ENCODE peak calls at places on chromosomes 3 and 15, in eight cellular contexts. N, S, B, R, E, J, Z and C are unnamed samples.
A peak's percentile ranks its signal among the peaks of the same experiment; 100 is the strongest.

GRCh38 chr15:50558012-50558411 is 11.5 kb upstream of the USP50 start:
- DNase-seq in N (no peak), S (no peak), B (no peak), R (no peak), E (no peak), J (no peak), Z (no peak), C (no peak)

GRCh38 chr3:73351423-73352071 is 273.2 kb downstream of the PDZRN3 start:
- DNase-seq in N (peak; percentile 60), S (no peak), B (no peak), R (no peak), E (no peak), J (no peak), Z (no peak), C (no peak)

GRCh38 chr3:43540625-43541024 is 81.2 kb downstream of the ANO10 start:
- DNase-seq in N (no peak), S (no peak), B (no peak), R (no peak), E (no peak), J (no peak), Z (no peak), C (no peak)

GRCh38 chr15:56244237-56244810 is 645 bp upstream of the RFX7 start:
- DNase-seq in N (peak; percentile 80), S (no peak), B (peak; percentile 87), R (peak; percentile 77), E (peak; percentile 44), J (peak; percentile 69), Z (peak; percentile 27), C (peak; percentile 38)

GRCh38 chr3:30567139-30567753 is 39.2 kb upstream of the TGFBR2 start:
- DNase-seq in N (no peak), S (no peak), B (no peak), R (no peak), E (no peak), J (no peak), Z (no peak), C (no peak)

GRCh38 chr15:65106011-65106590 is 8.9 kb downstream of the UBAP1L start:
- DNase-seq in N (no peak), S (no peak), B (no peak), R (no peak), E (no peak), J (no peak), Z (no peak), C (no peak)

GRCh38 chr15:35665855-35666536 is 120.0 kb upstream of the DPH6 start:
- DNase-seq in N (no peak), S (no peak), B (no peak), R (peak; percentile 81), E (peak; percentile 58), J (no peak), Z (no peak), C (no peak)

GRCh38 chr15:41966414-41966812 is 5.9 kb downstream of the EHD4 start:
- DNase-seq in N (no peak), S (no peak), B (no peak), R (peak; percentile 60), E (no peak), J (no peak), Z (peak; percentile 11), C (peak; percentile 5)

GRCh38 chr15:89057506-89058133 is 30.6 kb upstream of the ABHD2 start:
- DNase-seq in N (peak; percentile 88), S (peak; percentile 60), B (peak; percentile 80), R (peak; percentile 90), E (peak; percentile 91), J (peak; percentile 91), Z (peak; percentile 90), C (peak; percentile 86)

GRCh38 chr3:118889691-118890090 is 145.0 kb downstream of the IGSF11 start:
- DNase-seq in N (no peak), S (no peak), B (no peak), R (no peak), E (no peak), J (no peak), Z (no peak), C (no peak)

GRCh38 chr15:31457631-31458526 is 131.2 kb downstream of the KLF13 start:
- DNase-seq in N (no peak), S (no peak), B (peak; percentile 69), R (peak; percentile 75), E (no peak), J (no peak), Z (peak; percentile 23), C (no peak)

GRCh38 chr3:140910860-140911259 is 30.8 kb upstream of the SLC25A36 start:
- DNase-seq in N (peak; percentile 22), S (peak; percentile 9), B (peak; percentile 12), R (no peak), E (no peak), J (no peak), Z (no peak), C (no peak)

GRCh38 chr3:158095302-158095997 is 10.8 kb downstream of the SHOX2 start:
- DNase-seq in N (no peak), S (no peak), B (no peak), R (no peak), E (no peak), J (no peak), Z (no peak), C (no peak)

GRCh38 chr15:74062671-74063070 is 19.7 kb downstream of the GOLGA6A start:
- DNase-seq in N (no peak), S (no peak), B (no peak), R (peak; percentile 68), E (no peak), J (peak; percentile 58), Z (no peak), C (no peak)

GRCh38 chr3:20396335-20396734 is 210.3 kb upstream of the SGO1 start:
- DNase-seq in N (no peak), S (no peak), B (no peak), R (no peak), E (no peak), J (no peak), Z (no peak), C (no peak)

GRCh38 chr3:14222457-14222856 is 43.8 kb downstream of the LSM3 start:
- DNase-seq in N (no peak), S (no peak), B (no peak), R (no peak), E (no peak), J (no peak), Z (no peak), C (no peak)

GRCh38 chr3:184568918-184569829 is 7.6 kb downstream of the EPHB3 start:
- DNase-seq in N (peak; percentile 90), S (no peak), B (no peak), R (peak; percentile 93), E (peak; percentile 93), J (peak; percentile 95), Z (peak; percentile 77), C (peak; percentile 72)

GRCh38 chr3:163939926-163940325 is 1138.4 kb downstream of the SI start:
- DNase-seq in N (no peak), S (no peak), B (no peak), R (no peak), E (no peak), J (no peak), Z (no peak), C (no peak)

DNA sequence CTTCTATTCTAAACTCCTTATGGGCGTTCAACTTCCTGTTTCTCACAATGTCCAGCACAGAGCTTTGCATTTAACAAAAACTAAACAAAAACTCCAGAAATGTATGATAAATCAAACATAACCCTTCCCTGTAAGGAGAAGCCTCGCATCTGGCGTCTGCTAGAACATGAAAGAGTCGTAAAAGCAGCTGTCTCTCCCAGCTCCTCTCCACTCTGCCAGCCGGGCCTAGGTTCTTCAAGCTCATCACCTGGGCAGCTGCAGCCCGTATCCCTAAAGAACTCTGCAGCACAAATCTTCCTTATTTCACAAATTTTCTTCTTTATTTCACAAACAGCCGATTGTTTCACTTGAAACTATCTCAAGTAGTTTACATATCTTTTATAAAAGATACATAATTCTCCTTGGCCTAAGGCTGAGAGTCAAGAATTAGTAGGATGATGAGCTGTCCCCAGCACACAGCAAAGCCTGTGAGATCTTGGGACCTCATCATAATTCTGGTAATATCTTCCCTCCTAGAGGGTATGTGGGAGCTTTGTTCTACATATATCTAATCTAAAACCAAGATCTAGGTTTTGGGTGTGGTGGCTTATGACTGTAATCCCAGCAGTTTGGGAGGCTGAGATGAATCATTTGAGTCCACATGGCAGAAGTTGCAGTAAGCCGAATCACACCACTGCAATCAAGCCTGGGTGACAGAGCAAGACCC is 35.3 kb downstream of the ANXA2 start:
- DNase-seq in N (no peak), S (no peak), B (peak; percentile 86), R (no peak), E (no peak), J (no peak), Z (no peak), C (no peak)
- TF ChIP-seq EP300 in N (peak; percentile 12), S (no peak), B (peak; percentile 16), R (no peak), E (no peak), J (no peak), Z (no peak), C (no peak)

GRCh38 chr3:128469584-128469983 is 2.9 kb upstream of the DNAJB8 start:
- DNase-seq in N (no peak), S (no peak), B (no peak), R (no peak), E (no peak), J (no peak), Z (no peak), C (no peak)
- TF ChIP-seq EP300 in N (no peak), S (no peak), B (no peak), R (no peak), E (no peak), J (no peak), Z (no peak), C (no peak)

DNA sequence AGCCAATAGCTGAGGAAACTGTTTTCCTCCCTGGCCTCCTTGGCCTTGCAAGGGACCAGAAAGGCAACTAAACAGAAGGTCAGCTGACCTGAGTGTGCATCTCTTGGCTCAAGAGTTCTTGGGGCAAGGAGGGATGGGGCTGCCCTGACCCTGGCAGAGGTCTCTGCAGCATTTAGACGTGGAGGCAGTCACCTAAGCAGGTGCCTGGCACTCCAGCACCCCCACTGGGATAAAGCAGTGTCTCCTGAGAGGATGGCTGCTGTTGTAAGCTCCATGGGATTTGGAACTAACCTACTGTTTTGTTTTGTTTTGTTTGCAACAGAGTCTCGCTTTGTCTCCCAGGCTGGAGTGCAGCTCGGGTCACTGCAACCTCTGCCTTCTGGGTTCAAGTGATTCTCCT is 185.2 kb downstream of the TBC1D2B start:
- DNase-seq in N (no peak), S (no peak), B (no peak), R (no peak), E (no peak), J (no peak), Z (no peak), C (no peak)
- TF ChIP-seq EP300 in N (no peak), S (no peak), B (no peak), R (no peak), E (no peak), J (no peak), Z (no peak), C (no peak)

GRCh38 chr15:100710744-100711478 is 108.5 kb downstream of the ASB7 start:
- DNase-seq in N (no peak), S (no peak), B (no peak), R (no peak), E (peak; percentile 17), J (no peak), Z (no peak), C (no peak)

GRCh38 chr15:100712226-100712625 is 109.8 kb downstream of the ASB7 start:
- DNase-seq in N (no peak), S (no peak), B (no peak), R (no peak), E (peak; percentile 78), J (peak; percentile 86), Z (no peak), C (peak; percentile 25)

GRCh38 chr15:100710213-100710612 is 107.8 kb downstream of the ASB7 start:
- DNase-seq in N (no peak), S (no peak), B (no peak), R (no peak), E (no peak), J (no peak), Z (no peak), C (no peak)

GRCh38 chr15:100713163-100713867 is 110.9 kb downstream of the ASB7 start:
- DNase-seq in N (no peak), S (no peak), B (peak; percentile 90), R (no peak), E (no peak), J (peak; percentile 68), Z (no peak), C (peak; percentile 45)

GRCh38 chr15:100711479-100712130 is 109.2 kb downstream of the ASB7 start:
- DNase-seq in N (no peak), S (no peak), B (no peak), R (no peak), E (no peak), J (peak; percentile 72), Z (no peak), C (no peak)
- TF ChIP-seq EP300 in N (no peak), S (no peak), B (no peak), R (no peak), E (no peak), J (no peak), Z (no peak), C (no peak)